ENCODE peak calls at places on chromosomes 16 and 17, in five cellular contexts. Y is CD8-positive, alpha-beta T cell; L is endothelial cell; O is body of pancreas; E is Calu3. R is an unnamed sample.

GRCh38 chr16:8859913-8860881 is 8.6 kb downstream of the CARHSP1 start:
- DNase-seq in L (no peak), E (peak), O (peak), Y (no peak), R (peak)

GRCh38 chr17:214881-215331 is 33.5 kb upstream of the DOC2B start:
- DNase-seq in Y (no peak), L (no peak), O (peak), E (no peak), R (no peak)

GRCh38 chr17:6995500-6996255 is at the start of gene ALOX12:
- DNase-seq in Y (no peak), L (peak), O (no peak), E (no peak), R (no peak)

GRCh38 chr16:48035142-48035541 is 120.7 kb downstream of the ABCC12 start:
- DNase-seq in L (no peak), E (no peak), O (no peak), Y (no peak), R (no peak)

GRCh38 chr17:8680402-8680801 is 49.9 kb upstream of the MYH10 start:
- DNase-seq in E (no peak), L (no peak), Y (no peak), O (no peak), R (no peak)

GRCh38 chr17:45006927-45007461 is 38.9 kb upstream of the C1QL1 start:
- DNase-seq in L (no peak), O (no peak), Y (no peak), E (no peak), R (peak)

GRCh38 chr17:2421315-2422147 is 20.7 kb upstream of the MNT start:
- DNase-seq in Y (no peak), O (peak), L (no peak), E (no peak), R (no peak)

GRCh38 chr16:4244254-4244812 is 2.5 kb upstream of the SRL start:
- DNase-seq in O (peak), Y (no peak), L (no peak), E (no peak), R (peak)

GRCh38 chr17:50183439-50184001 is 17.7 kb downstream of the SGCA start:
- DNase-seq in L (no peak), Y (no peak), O (no peak), E (no peak), R (no peak)

GRCh38 chr17:1042486-1042885 is 45.6 kb downstream of the TIMM22 start:
- DNase-seq in E (no peak), O (no peak), L (no peak), Y (no peak), R (no peak)

GRCh38 chr17:5122586-5123342 is 6.9 kb downstream of the USP6 start:
- DNase-seq in Y (no peak), E (no peak), O (peak), L (peak), R (no peak)

GRCh38 chr17:59361386-59361785 is 29.9 kb downstream of the YPEL2 start:
- DNase-seq in Y (no peak), L (no peak), E (no peak), O (no peak), R (peak)

GRCh38 chr16:56609463-56609921 is 1.1 kb downstream of the MT2A start:
- DNase-seq in Y (peak), E (peak), L (no peak), O (peak), R (peak)

GRCh38 chr17:68195667-68196393 is 52.0 kb upstream of the AMZ2 start:
- DNase-seq in O (no peak), E (no peak), L (peak), Y (no peak), R (peak)

GRCh38 chr16:74451951-74452758 is 30.9 kb upstream of the CLEC18B start:
- DNase-seq in L (no peak), O (no peak), Y (no peak), E (no peak), R (no peak)

GRCh38 chr17:35748323-35748960 is 4.6 kb downstream of the GAS2L2 start:
- DNase-seq in O (peak), Y (no peak), E (peak), L (no peak), R (peak)

GRCh38 chr16:85759631-85760419 is 8.9 kb upstream of the C16orf74 start:
- DNase-seq in E (peak), Y (peak), O (peak), L (peak), R (peak)
- TF ChIP-seq CTCF in E (peak), Y (peak), O (peak), L (peak), R (peak)

DNA sequence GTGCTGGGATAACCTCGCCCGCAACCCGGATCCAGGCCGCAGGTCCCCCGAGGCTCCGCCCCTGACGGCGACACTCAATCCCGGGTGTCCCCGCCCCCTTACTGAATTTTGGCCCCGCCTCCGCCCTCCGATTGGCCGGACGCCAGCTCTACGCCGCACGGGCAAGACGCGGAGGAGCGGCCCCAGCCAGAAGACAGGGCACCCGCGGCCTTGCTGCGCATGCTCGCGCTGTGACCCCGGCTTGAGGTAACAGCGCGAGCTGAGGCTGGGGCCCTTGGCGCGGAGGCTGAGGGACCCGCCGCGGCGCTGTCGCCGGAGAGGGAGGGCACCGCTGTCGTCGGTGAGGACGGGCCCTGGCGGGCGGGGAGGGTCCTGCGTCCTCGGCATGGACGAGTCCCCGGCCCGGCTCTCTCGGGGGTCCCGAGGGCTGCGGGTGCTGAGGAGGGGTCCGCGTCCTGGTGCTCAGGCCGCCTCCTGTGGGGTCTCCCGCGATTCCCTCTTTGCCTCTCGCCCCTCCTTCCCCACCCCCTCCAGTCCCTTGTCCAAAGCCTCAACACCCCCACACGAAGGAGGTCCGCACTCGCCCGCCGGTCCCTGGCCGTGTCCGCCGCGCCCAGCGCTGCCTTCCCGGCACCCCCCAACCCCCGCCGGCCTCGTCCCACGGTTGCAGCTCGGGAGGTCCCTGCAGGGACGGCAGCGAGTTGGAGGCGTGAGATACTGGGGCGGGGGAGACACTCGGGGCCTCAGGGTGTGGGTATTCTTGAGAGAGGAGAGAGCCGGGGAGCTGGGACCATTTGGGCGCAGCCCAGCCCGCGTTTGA is at the start of gene FLYWCH2:
- DNase-seq in L (peak), E (peak), O (peak), Y (peak), R (peak)
- TF ChIP-seq CTCF in L (peak), E (no peak), O (no peak), Y (no peak), R (no peak)

GRCh38 chr17:55324296-55324978 is 59.7 kb downstream of the HLF start:
- DNase-seq in Y (no peak), O (no peak), L (no peak), E (no peak), R (no peak)
- TF ChIP-seq CTCF in Y (no peak), O (no peak), L (no peak), E (no peak), R (no peak)

GRCh38 chr16:88489163-88489721 is 36.2 kb downstream of the ZFPM1 start:
- DNase-seq in L (no peak), O (peak), E (no peak), Y (no peak), R (no peak)

GRCh38 chr16:88486398-88487123 is 33.5 kb downstream of the ZFPM1 start:
- DNase-seq in E (no peak), L (no peak), Y (no peak), O (no peak), R (no peak)

GRCh38 chr16:88491001-88491559 is 38.0 kb downstream of the ZFPM1 start:
- DNase-seq in Y (no peak), L (no peak), O (no peak), E (no peak), R (no peak)

GRCh38 chr16:88487124-88487432 is 34.0 kb downstream of the ZFPM1 start:
- DNase-seq in L (no peak), O (no peak), Y (no peak), E (no peak), R (no peak)

GRCh38 chr16:88487920-88488842 is 35.1 kb downstream of the ZFPM1 start:
- DNase-seq in O (peak), Y (no peak), E (peak), L (no peak), R (no peak)
- TF ChIP-seq CTCF in O (peak), Y (no peak), E (peak), L (no peak), R (no peak)

DNA sequence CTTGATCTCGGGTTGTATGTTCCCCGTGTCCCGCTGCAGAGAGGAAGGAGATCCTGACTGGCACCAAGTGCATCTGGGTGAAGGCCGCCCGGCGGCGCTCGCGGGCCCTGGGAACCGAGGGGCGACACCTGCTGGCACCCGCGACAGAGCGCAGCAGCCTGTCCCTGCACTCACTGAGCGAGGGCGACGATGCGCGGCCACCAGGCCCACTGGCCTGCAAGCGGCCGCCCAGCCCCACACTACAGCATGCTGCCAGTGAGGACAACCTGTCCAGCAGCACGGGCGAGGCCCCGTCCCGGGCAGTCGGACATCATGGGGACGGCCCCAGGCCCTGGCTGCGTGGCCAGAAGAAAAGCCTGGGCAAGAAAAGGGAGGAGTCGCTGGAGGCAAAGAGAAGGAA is 7.5 kb downstream of the BTBD17 start:
- DNase-seq in E (peak), L (peak), O (no peak), Y (peak), R (no peak)
- TF ChIP-seq CTCF in E (peak), L (peak), O (peak), Y (peak), R (no peak)

GRCh38 chr16:1543085-1543896 is 9.8 kb downstream of the TMEM204 start:
- DNase-seq in E (peak), O (peak), Y (peak), L (peak), R (peak)
- TF ChIP-seq CTCF in E (no peak), O (no peak), Y (no peak), L (no peak), R (no peak)

GRCh38 chr16:19089410-19089955 is 22.1 kb downstream of the COQ7 start:
- DNase-seq in L (no peak), O (no peak), E (no peak), Y (no peak), R (no peak)
- TF ChIP-seq CTCF in L (no peak), O (no peak), E (no peak), Y (no peak), R (no peak)

R was measured in MCF 10A.